ENCODE peak calls at places on chromosomes 4 and X, in seven cellular contexts. F is endodermal cell, S is ovary, C is mesenchymal stem cell, W is A673, L is cardiac muscle cell, J is iPS DF 6.9. D is an unnamed sample.

GRCh38 chr4:8291701-8292387 is 22.3 kb downstream of the HTRA3 start:
- DNase-seq in L (no peak), F (no peak), S (peak; percentile 4), W (no peak), C (no peak), J (no peak), D (no peak)

GRCh38 chrX:314781-315595 is 3.6 kb downstream of the GTPBP6 start:
- DNase-seq in S (no peak), C (no peak), L (no peak), W (no peak), J (no peak), F (no peak), D (no peak)

GRCh38 chr4:176185068-176185467 is 10.3 kb downstream of the SPATA4 start:
- DNase-seq in S (no peak), F (no peak), W (no peak), J (no peak), C (peak; percentile 51), L (peak; percentile 42), D (no peak)

GRCh38 chrX:104098151-104098808 is 14.0 kb upstream of the ZCCHC18 start:
- DNase-seq in L (peak; percentile 83), F (peak; percentile 78), J (no peak), C (peak; percentile 76), S (peak; percentile 22), W (peak; percentile 68), D (no peak)

GRCh38 chr4:74444891-74445642 is at the start of gene AREG:
- DNase-seq in W (peak; percentile 49), J (no peak), L (peak; percentile 97), S (peak; percentile 62), C (peak; percentile 75), F (peak; percentile 93), D (no peak)

GRCh38 chr4:38003102-38003501 is 42.9 kb downstream of the PTTG2 start:
- DNase-seq in C (no peak), F (no peak), W (no peak), J (no peak), L (no peak), S (no peak), D (no peak)

GRCh38 chr4:85722806-85723205 is 247.9 kb downstream of the ARHGAP24 start:
- DNase-seq in F (no peak), W (no peak), J (no peak), L (no peak), C (no peak), S (no peak), D (no peak)

GRCh38 chr4:7530932-7531639 is 96.4 kb upstream of the PSAPL1 start:
- DNase-seq in W (no peak), J (no peak), L (no peak), F (no peak), C (no peak), S (no peak), D (no peak)

GRCh38 chr4:142883433-142883832 is 37.3 kb upstream of the INPP4B start:
- DNase-seq in C (peak; percentile 3), L (peak; percentile 6), S (no peak), J (no peak), W (peak; percentile 35), F (peak; percentile 59), D (no peak)

GRCh38 chrX:72121381-72121780 is 10.3 kb downstream of the RTL5 start:
- DNase-seq in F (peak; percentile 10), W (peak; percentile 39), C (peak; percentile 78), J (no peak), L (peak; percentile 63), S (no peak), D (no peak)

GRCh38 chrX:19839770-19840254 is 47.6 kb downstream of the SH3KBP1 start:
- DNase-seq in J (no peak), S (no peak), W (no peak), L (no peak), C (no peak), F (no peak), D (no peak)

GRCh38 chr4:185656467-185656890 is 121.2 kb upstream of the PDLIM3 start:
- DNase-seq in C (peak; percentile 3), S (peak; percentile 61), F (peak; percentile 63), W (peak; percentile 3), J (no peak), L (peak; percentile 75), D (peak; percentile 32)

GRCh38 chr4:15577508-15577907 is 77.6 kb downstream of the FBXL5 start:
- DNase-seq in J (no peak), W (no peak), C (peak; percentile 33), S (no peak), F (no peak), L (no peak), D (no peak)

GRCh38 chr4:95857761-95858160 is 17.9 kb downstream of the PDHA2 start:
- DNase-seq in F (no peak), W (no peak), L (peak; percentile 30), C (no peak), S (no peak), J (no peak), D (no peak)

GRCh38 chrX:45309096-45309495 is 108.4 kb upstream of the DIPK2B start:
- DNase-seq in J (no peak), C (peak; percentile 64), W (no peak), F (no peak), S (no peak), L (no peak), D (no peak)

GRCh38 chr4:121370729-121371325 is 10.0 kb downstream of the QRFPR start:
- DNase-seq in S (no peak), L (peak; percentile 58), J (no peak), C (peak; percentile 44), F (peak; percentile 59), W (peak; percentile 62), D (peak; percentile 66)

GRCh38 chr4:74038161-74039064 is at the start of gene CXCL3:
- DNase-seq in F (peak; percentile 89), W (peak; percentile 57), S (peak; percentile 26), J (no peak), L (peak; percentile 81), C (peak; percentile 84), D (peak; percentile 34)

GRCh38 chrX:68307767-68308166 is 125.5 kb downstream of the OPHN1 start:
- DNase-seq in C (peak; percentile 63), S (no peak), F (no peak), J (no peak), W (peak; percentile 36), L (peak; percentile 73), D (no peak)

GRCh38 chrX:29039501-29039900 is 452.3 kb downstream of the IL1RAPL1 start:
- DNase-seq in C (no peak), F (no peak), L (no peak), S (no peak), W (no peak), J (no peak), D (no peak)

GRCh38 chr4:185716008-185716976 is 95.7 kb downstream of the SORBS2 start:
- DNase-seq in F (no peak), L (no peak), C (no peak), J (no peak), W (no peak), S (no peak), D (peak; percentile 54)

GRCh38 chrX:153307546-153308175 is 13.9 kb downstream of the PNMA6F start:
- DNase-seq in F (no peak), L (peak; percentile 8), S (no peak), J (no peak), W (no peak), C (no peak), D (no peak)

GRCh38 chr4:126358041-126358440 is 1043.3 kb downstream of the FAT4 start:
- DNase-seq in J (no peak), L (no peak), F (no peak), W (no peak), C (no peak), S (no peak), D (no peak)

GRCh38 chr4:8497762-8498161 is 57.2 kb downstream of the TRMT44 start:
- DNase-seq in S (no peak), J (no peak), L (no peak), F (no peak), W (no peak), C (no peak), D (no peak)

GRCh38 chr4:156594619-156595018 is 377.0 kb downstream of the PDGFC start:
- DNase-seq in S (no peak), W (peak; percentile 77), F (no peak), J (no peak), L (peak; percentile 33), C (peak; percentile 15), D (peak; percentile 49)

GRCh38 chr4:150581611-150582010 is 340 bp upstream of the MAB21L2 start:
- DNase-seq in F (peak; percentile 86), S (no peak), L (peak; percentile 57), C (peak; percentile 96), W (no peak), J (no peak), D (no peak)
- H3K4me3 ChIP-seq in F (peak overlapping the region; percentile 79), S (no peak overlapping the region), L (no peak overlapping the region), C (no peak overlapping the region), W (no peak overlapping the region), J (peak overlapping the region; percentile 22), D (no peak overlapping the region)

GRCh38 chr4:20253272-20253798 is 1.6 kb downstream of the SLIT2 start:
- DNase-seq in F (peak; percentile 60), C (peak; percentile 15), S (no peak), L (peak; percentile 27), W (peak; percentile 47), J (no peak), D (no peak)
- H3K27me3 ChIP-seq in F (peaks cover 66% of the 10 kb centered on the region), C (peaks cover 13% of the 10 kb centered on the region), S (no peaks in the 10 kb centered on the region), L (no peaks in the 10 kb centered on the region), W (no peaks in the 10 kb centered on the region), J (peaks cover 41% of the 10 kb centered on the region), D (peaks cover 32% of the 10 kb centered on the region)

DNA sequence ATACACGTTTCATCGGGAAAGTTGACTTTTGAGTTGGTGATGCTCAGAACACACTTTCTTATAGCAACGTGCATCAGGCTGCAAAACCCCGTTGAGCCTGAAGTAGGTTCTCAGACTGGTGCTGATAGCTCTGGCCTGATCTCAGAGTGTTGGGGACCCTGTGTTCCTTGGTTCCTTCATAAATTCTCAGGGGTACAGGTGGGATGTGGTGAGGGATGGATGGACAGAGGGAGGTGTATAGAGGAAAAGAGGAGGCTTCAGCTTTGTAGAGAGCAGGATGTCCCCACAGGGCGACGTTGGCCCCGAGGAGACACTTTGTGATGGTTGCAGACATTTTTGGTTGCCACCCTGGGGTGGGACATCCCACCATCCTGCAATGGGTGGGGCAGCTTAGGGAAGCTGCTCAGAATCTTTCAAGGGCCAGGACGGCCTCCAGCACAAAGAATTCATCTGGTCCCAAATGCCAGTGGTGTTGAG is 2.5 kb downstream of the CD99 start:
- DNase-seq in S (no peak), W (no peak), J (no peak), C (peak; percentile 33), F (no peak), L (no peak), D (no peak)
- H3K27ac ChIP-seq in S (no peak overlapping the region), W (peak overlapping the region; percentile 97), J (no peak overlapping the region), C (no peak overlapping the region), F (no peak overlapping the region), L (peak overlapping the region; percentile 62), D (no peak overlapping the region)

DNA sequence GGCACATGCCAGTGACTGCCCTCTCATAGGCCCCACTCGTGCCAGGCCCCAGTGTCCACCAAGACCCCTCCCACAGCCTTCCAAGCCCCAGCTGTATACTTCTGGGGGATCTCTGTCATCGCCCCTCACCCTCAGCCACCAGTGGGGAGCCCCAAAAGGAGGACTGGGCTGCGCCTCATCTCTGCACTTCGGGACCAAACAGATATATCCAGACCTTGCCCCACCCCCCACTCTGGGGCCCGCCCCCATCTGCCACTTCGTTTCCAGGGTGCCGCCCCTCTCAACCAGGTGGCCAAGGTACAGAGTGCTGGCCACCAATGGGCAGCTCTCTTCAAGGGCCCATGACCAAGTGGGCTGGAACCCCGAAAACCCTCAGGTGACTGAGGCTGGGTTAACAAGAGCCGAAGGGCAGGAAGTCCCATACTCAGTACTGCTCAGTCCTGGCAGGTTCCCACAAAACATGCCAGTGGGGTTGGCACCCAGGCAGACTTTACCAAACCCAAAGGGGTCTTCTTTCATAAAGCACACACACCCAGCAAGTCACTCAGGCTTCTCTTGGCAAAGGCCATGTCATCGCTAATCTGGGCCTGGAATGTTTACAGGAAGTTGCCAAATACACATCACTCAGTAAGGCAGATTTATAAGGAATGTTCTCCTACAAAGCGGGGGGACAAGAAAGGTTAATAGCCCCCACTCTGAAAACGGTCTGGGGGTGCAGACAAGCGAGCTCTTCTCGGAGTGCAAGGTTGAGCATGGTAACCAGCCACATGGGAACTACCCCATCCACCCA is 4.4 kb downstream of the ZFYVE28 start:
- DNase-seq in L (peak; percentile 60), W (peak; percentile 57), F (peak; percentile 76), S (no peak), C (peak; percentile 43), J (no peak), D (no peak)
- H3K4me3 ChIP-seq in L (no peak overlapping the region), W (no peak overlapping the region), F (no peak overlapping the region), S (no peak overlapping the region), C (no peak overlapping the region), J (no peak overlapping the region), D (peak overlapping the region; percentile 48)

D was measured in dorsolateral prefrontal cortex.